ENCODE peak calls at places on chromosomes 5 and 9, in ten cellular contexts. One of them, this sample, is unnamed.

GRCh38 chr5:151023047-151023615 is 2.7 kb downstream of the GPX3 start:
- DNase-seq in occipital lobe: no peak
- DNase-seq in IMR-90: peak; percentile 40
- DNase-seq in stimulated activated CD4-positive, alpha-beta T cell treated with anti-CD3 and anti-CD28 coated beads, Interleukin-4, amount 100 ng/mL, for 24 hours: no peak
- DNase-seq in CD8-positive, alpha-beta T cell: no peak
- DNase-seq in H4: peak; percentile 55
- DNase-seq in spleen: no peak
- DNase-seq in activated T-cell treated with anti-CD3 and anti-CD28 coated beads, Interleukin-2, amount 50 U/mL, for 48 hours: no peak
- DNase-seq in memory B cell: no peak
- DNase-seq in activated T-helper 2 cell treated with anti-CD3 and anti-CD28 coated beads, Interferon-gamma antibody, Interleukin-2, Interleukin-4, amounts not matched to agents 10 μg/mL and 5 μg/mL and 100 μg/mL, durations not matched to agents 14 hours and 24 hours and 36 hours: no peak
- DNase-seq in this sample: no peak

GRCh38 chr5:34059997-34060396 is 17.0 kb upstream of the C1QTNF3 start:
- DNase-seq in spleen: no peak
- DNase-seq in stimulated activated CD4-positive, alpha-beta T cell treated with anti-CD3 and anti-CD28 coated beads, Interleukin-4, amount 100 ng/mL, for 24 hours: no peak
- DNase-seq in activated T-cell treated with anti-CD3 and anti-CD28 coated beads, Interleukin-2, amount 50 U/mL, for 48 hours: no peak
- DNase-seq in IMR-90: peak; percentile 28
- DNase-seq in H4: no peak
- DNase-seq in occipital lobe: no peak
- DNase-seq in CD8-positive, alpha-beta T cell: no peak
- DNase-seq in activated T-helper 2 cell treated with anti-CD3 and anti-CD28 coated beads, Interferon-gamma antibody, Interleukin-2, Interleukin-4, amounts not matched to agents 10 μg/mL and 5 μg/mL and 100 μg/mL, durations not matched to agents 14 hours and 24 hours and 36 hours: no peak
- DNase-seq in memory B cell: no peak
- DNase-seq in this sample: no peak

GRCh38 chr5:55429707-55430253 is 105.0 kb downstream of the PLPP1 start:
- DNase-seq in H4: no peak
- DNase-seq in occipital lobe: no peak
- DNase-seq in CD8-positive, alpha-beta T cell: no peak
- DNase-seq in stimulated activated CD4-positive, alpha-beta T cell treated with anti-CD3 and anti-CD28 coated beads, Interleukin-4, amount 100 ng/mL, for 24 hours: no peak
- DNase-seq in spleen: no peak
- DNase-seq in activated T-helper 2 cell treated with anti-CD3 and anti-CD28 coated beads, Interferon-gamma antibody, Interleukin-2, Interleukin-4, amounts not matched to agents 10 μg/mL and 5 μg/mL and 100 μg/mL, durations not matched to agents 14 hours and 24 hours and 36 hours: no peak
- DNase-seq in activated T-cell treated with anti-CD3 and anti-CD28 coated beads, Interleukin-2, amount 50 U/mL, for 48 hours: no peak
- DNase-seq in memory B cell: no peak
- DNase-seq in IMR-90: no peak
- DNase-seq in this sample: peak; percentile 57

GRCh38 chr5:160333726-160334125 is 21.4 kb upstream of the CCNJL start:
- DNase-seq in occipital lobe: no peak
- DNase-seq in stimulated activated CD4-positive, alpha-beta T cell treated with anti-CD3 and anti-CD28 coated beads, Interleukin-4, amount 100 ng/mL, for 24 hours: no peak
- DNase-seq in IMR-90: peak; percentile 63
- DNase-seq in activated T-helper 2 cell treated with anti-CD3 and anti-CD28 coated beads, Interferon-gamma antibody, Interleukin-2, Interleukin-4, amounts not matched to agents 10 μg/mL and 5 μg/mL and 100 μg/mL, durations not matched to agents 14 hours and 24 hours and 36 hours: no peak
- DNase-seq in H4: no peak
- DNase-seq in spleen: no peak
- DNase-seq in activated T-cell treated with anti-CD3 and anti-CD28 coated beads, Interleukin-2, amount 50 U/mL, for 48 hours: no peak
- DNase-seq in memory B cell: no peak
- DNase-seq in CD8-positive, alpha-beta T cell: no peak
- DNase-seq in this sample: no peak

GRCh38 chr5:142320851-142321560 is 3.8 kb downstream of the SPRY4 start:
- DNase-seq in IMR-90: peak; percentile 47
- DNase-seq in activated T-helper 2 cell treated with anti-CD3 and anti-CD28 coated beads, Interferon-gamma antibody, Interleukin-2, Interleukin-4, amounts not matched to agents 10 μg/mL and 5 μg/mL and 100 μg/mL, durations not matched to agents 14 hours and 24 hours and 36 hours: no peak
- DNase-seq in CD8-positive, alpha-beta T cell: no peak
- DNase-seq in occipital lobe: no peak
- DNase-seq in memory B cell: no peak
- DNase-seq in stimulated activated CD4-positive, alpha-beta T cell treated with anti-CD3 and anti-CD28 coated beads, Interleukin-4, amount 100 ng/mL, for 24 hours: no peak
- DNase-seq in spleen: no peak
- DNase-seq in activated T-cell treated with anti-CD3 and anti-CD28 coated beads, Interleukin-2, amount 50 U/mL, for 48 hours: no peak
- DNase-seq in H4: no peak
- DNase-seq in this sample: no peak

GRCh38 chr9:35756275-35756742 is 2.2 kb upstream of the MSMP start:
- DNase-seq in memory B cell: peak; percentile 63
- DNase-seq in occipital lobe: no peak
- DNase-seq in activated T-cell treated with anti-CD3 and anti-CD28 coated beads, Interleukin-2, amount 50 U/mL, for 48 hours: peak; percentile 88
- DNase-seq in CD8-positive, alpha-beta T cell: peak; percentile 70
- DNase-seq in IMR-90: no peak
- DNase-seq in activated T-helper 2 cell treated with anti-CD3 and anti-CD28 coated beads, Interferon-gamma antibody, Interleukin-2, Interleukin-4, amounts not matched to agents 10 μg/mL and 5 μg/mL and 100 μg/mL, durations not matched to agents 14 hours and 24 hours and 36 hours: no peak
- DNase-seq in spleen: peak; percentile 92
- DNase-seq in H4: no peak
- DNase-seq in stimulated activated CD4-positive, alpha-beta T cell treated with anti-CD3 and anti-CD28 coated beads, Interleukin-4, amount 100 ng/mL, for 24 hours: peak; percentile 82
- DNase-seq in this sample: no peak

GRCh38 chr5:172002310-172002709 is 4.1 kb downstream of the FBXW11 start:
- DNase-seq in IMR-90: no peak
- DNase-seq in memory B cell: no peak
- DNase-seq in CD8-positive, alpha-beta T cell: no peak
- DNase-seq in activated T-helper 2 cell treated with anti-CD3 and anti-CD28 coated beads, Interferon-gamma antibody, Interleukin-2, Interleukin-4, amounts not matched to agents 10 μg/mL and 5 μg/mL and 100 μg/mL, durations not matched to agents 14 hours and 24 hours and 36 hours: no peak
- DNase-seq in activated T-cell treated with anti-CD3 and anti-CD28 coated beads, Interleukin-2, amount 50 U/mL, for 48 hours: no peak
- DNase-seq in stimulated activated CD4-positive, alpha-beta T cell treated with anti-CD3 and anti-CD28 coated beads, Interleukin-4, amount 100 ng/mL, for 24 hours: no peak
- DNase-seq in occipital lobe: no peak
- DNase-seq in spleen: no peak
- DNase-seq in H4: no peak
- DNase-seq in this sample: no peak

GRCh38 chr9:93663877-93664548 is 87.6 kb downstream of the PHF2 start:
- DNase-seq in CD8-positive, alpha-beta T cell: no peak
- DNase-seq in activated T-cell treated with anti-CD3 and anti-CD28 coated beads, Interleukin-2, amount 50 U/mL, for 48 hours: no peak
- DNase-seq in occipital lobe: no peak
- DNase-seq in stimulated activated CD4-positive, alpha-beta T cell treated with anti-CD3 and anti-CD28 coated beads, Interleukin-4, amount 100 ng/mL, for 24 hours: no peak
- DNase-seq in IMR-90: no peak
- DNase-seq in activated T-helper 2 cell treated with anti-CD3 and anti-CD28 coated beads, Interferon-gamma antibody, Interleukin-2, Interleukin-4, amounts not matched to agents 10 μg/mL and 5 μg/mL and 100 μg/mL, durations not matched to agents 14 hours and 24 hours and 36 hours: no peak
- DNase-seq in H4: no peak
- DNase-seq in spleen: peak; percentile 64
- DNase-seq in memory B cell: no peak
- DNase-seq in this sample: no peak

GRCh38 chr9:14823800-14824199 is 86.4 kb downstream of the FREM1 start:
- DNase-seq in CD8-positive, alpha-beta T cell: no peak
- DNase-seq in activated T-cell treated with anti-CD3 and anti-CD28 coated beads, Interleukin-2, amount 50 U/mL, for 48 hours: no peak
- DNase-seq in H4: no peak
- DNase-seq in IMR-90: no peak
- DNase-seq in stimulated activated CD4-positive, alpha-beta T cell treated with anti-CD3 and anti-CD28 coated beads, Interleukin-4, amount 100 ng/mL, for 24 hours: no peak
- DNase-seq in activated T-helper 2 cell treated with anti-CD3 and anti-CD28 coated beads, Interferon-gamma antibody, Interleukin-2, Interleukin-4, amounts not matched to agents 10 μg/mL and 5 μg/mL and 100 μg/mL, durations not matched to agents 14 hours and 24 hours and 36 hours: no peak
- DNase-seq in memory B cell: no peak
- DNase-seq in spleen: no peak
- DNase-seq in occipital lobe: no peak
- DNase-seq in this sample: no peak

GRCh38 chr9:1094749-1095148 is 44.6 kb downstream of the DMRT2 start:
- DNase-seq in CD8-positive, alpha-beta T cell: no peak
- DNase-seq in stimulated activated CD4-positive, alpha-beta T cell treated with anti-CD3 and anti-CD28 coated beads, Interleukin-4, amount 100 ng/mL, for 24 hours: no peak
- DNase-seq in occipital lobe: no peak
- DNase-seq in activated T-helper 2 cell treated with anti-CD3 and anti-CD28 coated beads, Interferon-gamma antibody, Interleukin-2, Interleukin-4, amounts not matched to agents 10 μg/mL and 5 μg/mL and 100 μg/mL, durations not matched to agents 14 hours and 24 hours and 36 hours: no peak
- DNase-seq in memory B cell: no peak
- DNase-seq in activated T-cell treated with anti-CD3 and anti-CD28 coated beads, Interleukin-2, amount 50 U/mL, for 48 hours: no peak
- DNase-seq in IMR-90: no peak
- DNase-seq in spleen: no peak
- DNase-seq in H4: no peak
- DNase-seq in this sample: no peak

GRCh38 chr5:93017854-93018253 is 563.2 kb downstream of the NR2F1-AS1 start:
- DNase-seq in stimulated activated CD4-positive, alpha-beta T cell treated with anti-CD3 and anti-CD28 coated beads, Interleukin-4, amount 100 ng/mL, for 24 hours: no peak
- DNase-seq in spleen: no peak
- DNase-seq in activated T-helper 2 cell treated with anti-CD3 and anti-CD28 coated beads, Interferon-gamma antibody, Interleukin-2, Interleukin-4, amounts not matched to agents 10 μg/mL and 5 μg/mL and 100 μg/mL, durations not matched to agents 14 hours and 24 hours and 36 hours: no peak
- DNase-seq in CD8-positive, alpha-beta T cell: no peak
- DNase-seq in activated T-cell treated with anti-CD3 and anti-CD28 coated beads, Interleukin-2, amount 50 U/mL, for 48 hours: no peak
- DNase-seq in memory B cell: no peak
- DNase-seq in H4: no peak
- DNase-seq in occipital lobe: no peak
- DNase-seq in IMR-90: peak; percentile 81
- DNase-seq in this sample: no peak

GRCh38 chr5:153791339-153791738 is 247.4 kb downstream of the FAM114A2 start:
- DNase-seq in occipital lobe: no peak
- DNase-seq in memory B cell: no peak
- DNase-seq in IMR-90: no peak
- DNase-seq in spleen: no peak
- DNase-seq in H4: no peak
- DNase-seq in stimulated activated CD4-positive, alpha-beta T cell treated with anti-CD3 and anti-CD28 coated beads, Interleukin-4, amount 100 ng/mL, for 24 hours: no peak
- DNase-seq in activated T-cell treated with anti-CD3 and anti-CD28 coated beads, Interleukin-2, amount 50 U/mL, for 48 hours: no peak
- DNase-seq in activated T-helper 2 cell treated with anti-CD3 and anti-CD28 coated beads, Interferon-gamma antibody, Interleukin-2, Interleukin-4, amounts not matched to agents 10 μg/mL and 5 μg/mL and 100 μg/mL, durations not matched to agents 14 hours and 24 hours and 36 hours: no peak
- DNase-seq in CD8-positive, alpha-beta T cell: no peak
- DNase-seq in this sample: no peak

GRCh38 chr5:154686490-154686889 is 68.7 kb upstream of the LARP1 start:
- DNase-seq in activated T-cell treated with anti-CD3 and anti-CD28 coated beads, Interleukin-2, amount 50 U/mL, for 48 hours: no peak
- DNase-seq in memory B cell: no peak
- DNase-seq in activated T-helper 2 cell treated with anti-CD3 and anti-CD28 coated beads, Interferon-gamma antibody, Interleukin-2, Interleukin-4, amounts not matched to agents 10 μg/mL and 5 μg/mL and 100 μg/mL, durations not matched to agents 14 hours and 24 hours and 36 hours: no peak
- DNase-seq in stimulated activated CD4-positive, alpha-beta T cell treated with anti-CD3 and anti-CD28 coated beads, Interleukin-4, amount 100 ng/mL, for 24 hours: no peak
- DNase-seq in CD8-positive, alpha-beta T cell: no peak
- DNase-seq in H4: no peak
- DNase-seq in spleen: no peak
- DNase-seq in IMR-90: no peak
- DNase-seq in occipital lobe: no peak
- DNase-seq in this sample: no peak

GRCh38 chr5:109394806-109395205 is 15.0 kb downstream of the PJA2 start:
- DNase-seq in IMR-90: no peak
- DNase-seq in memory B cell: no peak
- DNase-seq in spleen: no peak
- DNase-seq in occipital lobe: no peak
- DNase-seq in activated T-cell treated with anti-CD3 and anti-CD28 coated beads, Interleukin-2, amount 50 U/mL, for 48 hours: no peak
- DNase-seq in stimulated activated CD4-positive, alpha-beta T cell treated with anti-CD3 and anti-CD28 coated beads, Interleukin-4, amount 100 ng/mL, for 24 hours: no peak
- DNase-seq in H4: no peak
- DNase-seq in activated T-helper 2 cell treated with anti-CD3 and anti-CD28 coated beads, Interferon-gamma antibody, Interleukin-2, Interleukin-4, amounts not matched to agents 10 μg/mL and 5 μg/mL and 100 μg/mL, durations not matched to agents 14 hours and 24 hours and 36 hours: no peak
- DNase-seq in CD8-positive, alpha-beta T cell: no peak
- DNase-seq in this sample: no peak

GRCh38 chr9:117546894-117547293 is 132.0 kb upstream of the ASTN2 start:
- DNase-seq in activated T-cell treated with anti-CD3 and anti-CD28 coated beads, Interleukin-2, amount 50 U/mL, for 48 hours: no peak
- DNase-seq in memory B cell: no peak
- DNase-seq in occipital lobe: no peak
- DNase-seq in stimulated activated CD4-positive, alpha-beta T cell treated with anti-CD3 and anti-CD28 coated beads, Interleukin-4, amount 100 ng/mL, for 24 hours: no peak
- DNase-seq in CD8-positive, alpha-beta T cell: no peak
- DNase-seq in activated T-helper 2 cell treated with anti-CD3 and anti-CD28 coated beads, Interferon-gamma antibody, Interleukin-2, Interleukin-4, amounts not matched to agents 10 μg/mL and 5 μg/mL and 100 μg/mL, durations not matched to agents 14 hours and 24 hours and 36 hours: peak; percentile 8
- DNase-seq in spleen: no peak
- DNase-seq in H4: peak; percentile 39
- DNase-seq in IMR-90: no peak
- DNase-seq in this sample: no peak

GRCh38 chr9:137694962-137695875 is 76.4 kb downstream of the EHMT1 start:
- DNase-seq in H4: no peak
- DNase-seq in memory B cell: no peak
- DNase-seq in occipital lobe: peak; percentile 27
- DNase-seq in IMR-90: no peak
- DNase-seq in CD8-positive, alpha-beta T cell: no peak
- DNase-seq in spleen: no peak
- DNase-seq in stimulated activated CD4-positive, alpha-beta T cell treated with anti-CD3 and anti-CD28 coated beads, Interleukin-4, amount 100 ng/mL, for 24 hours: peak; percentile 20
- DNase-seq in activated T-helper 2 cell treated with anti-CD3 and anti-CD28 coated beads, Interferon-gamma antibody, Interleukin-2, Interleukin-4, amounts not matched to agents 10 μg/mL and 5 μg/mL and 100 μg/mL, durations not matched to agents 14 hours and 24 hours and 36 hours: no peak
- DNase-seq in activated T-cell treated with anti-CD3 and anti-CD28 coated beads, Interleukin-2, amount 50 U/mL, for 48 hours: no peak
- DNase-seq in this sample: peak; percentile 51